ENCODE peak calls at places on chromosomes 1 and 21, in seven cellular contexts. R is GM04504; O is activated CD8-positive, alpha-beta T cell treated with anti-CD3 and anti-CD28 coated beads for 36 hours; Z is MM.1S; Y is Peyer's patch; N is tibial artery; I is kidney glomerular epithelial cell. F is an unnamed sample.

GRCh38 chr1:29635501-29636263 is 399.4 kb downstream of the PTPRU start:
- DNase-seq in O (no peak), Z (no peak), I (no peak), R (no peak), N (no peak), Y (peak; percentile 8), F (no peak)

GRCh38 chr1:235024706-235025421 is 103.8 kb downstream of the TOMM20 start:
- DNase-seq in R (no peak), Z (no peak), I (no peak), O (no peak), Y (peak; percentile 6), N (peak; percentile 41), F (no peak)

GRCh38 chr1:3159121-3159520 is 90.1 kb downstream of the PRDM16 start:
- DNase-seq in Z (no peak), Y (no peak), N (no peak), I (no peak), O (no peak), R (no peak), F (no peak)

GRCh38 chr1:150808134-150808533 is at the start of gene CTSK:
- DNase-seq in O (no peak), Y (no peak), R (no peak), Z (no peak), I (no peak), N (peak; percentile 69), F (no peak)

GRCh38 chr1:63087966-63088365 is 234.4 kb upstream of the FOXD3 start:
- DNase-seq in Y (no peak), R (no peak), Z (no peak), N (no peak), I (no peak), O (no peak), F (peak; percentile 68)

GRCh38 chr1:9242338-9242969 is 7.9 kb downstream of the H6PD start:
- DNase-seq in N (peak; percentile 94), Z (no peak), O (no peak), R (no peak), Y (no peak), I (no peak), F (peak; percentile 92)

GRCh38 chr1:234893725-234894630 is 234.7 kb downstream of the TOMM20 start:
- DNase-seq in Z (no peak), Y (no peak), R (no peak), I (peak; percentile 26), N (no peak), O (peak; percentile 78), F (no peak)

GRCh38 chr1:202945483-202945882 is 12.6 kb downstream of the ADIPOR1 start:
- DNase-seq in N (no peak), Z (no peak), O (no peak), Y (no peak), R (no peak), I (no peak), F (no peak)

GRCh38 chr1:21313146-21313885 is 23.1 kb upstream of the ECE1 start:
- DNase-seq in N (peak; percentile 81), Y (no peak), I (no peak), R (peak; percentile 76), Z (no peak), O (no peak), F (no peak)

GRCh38 chr1:200248541-200248940 is 161.3 kb downstream of the ZNF281 start:
- DNase-seq in R (no peak), N (no peak), Z (no peak), O (no peak), Y (no peak), I (no peak), F (no peak)

GRCh38 chr1:245225267-245225666 is 70.5 kb downstream of the KIF26B start:
- DNase-seq in N (no peak), Z (no peak), I (peak; percentile 54), R (no peak), Y (no peak), O (no peak), F (no peak)

GRCh38 chr1:151539321-151540020 is 638 bp upstream of the TUFT1 start:
- DNase-seq in R (peak; percentile 52), O (peak; percentile 57), N (peak; percentile 87), I (peak; percentile 93), Z (peak; percentile 94), Y (peak; percentile 57), F (peak; percentile 56)

GRCh38 chr21:32653326-32653901 is 41.2 kb upstream of the CFAP298 start:
- DNase-seq in I (peak; percentile 28), R (no peak), Z (peak; percentile 56), Y (no peak), N (no peak), O (peak; percentile 51), F (no peak)

GRCh38 chr1:204842892-204843291 is 27.8 kb upstream of the NFASC start:
- DNase-seq in Z (peak; percentile 64), R (peak; percentile 36), O (no peak), Y (no peak), N (no peak), I (no peak), F (peak; percentile 95)

GRCh38 chr1:23611601-23612327 is 52.5 kb upstream of the ID3 start:
- DNase-seq in N (no peak), R (no peak), O (peak; percentile 60), Y (peak; percentile 74), Z (peak; percentile 95), I (no peak), F (no peak)

GRCh38 chr1:225447001-225447615 is 19.3 kb upstream of the LBR start:
- DNase-seq in O (no peak), I (no peak), Y (no peak), R (no peak), N (peak; percentile 68), Z (no peak), F (no peak)

GRCh38 chr1:231020816-231021215 is 19.2 kb downstream of the FAM89A start:
- DNase-seq in N (no peak), Y (no peak), O (no peak), Z (no peak), I (no peak), R (no peak), F (no peak)